ENCODE peak calls at places on chromosomes 2 and 18, in nine cellular contexts. One of them, this sample, is unnamed.

GRCh38 chr2:213266421-213266820 is 17.8 kb upstream of the SPAG16 start:
- DNase-seq in CD4-positive, alpha-beta memory T cell: no peak
- DNase-seq in A549: no peak
- DNase-seq in fibroblast of the aortic adventitia: no peak
- DNase-seq in foreskin fibroblast: no peak
- DNase-seq in endodermal cell: peak; percentile 58
- DNase-seq in mucosa of descending colon: no peak
- DNase-seq in neuronal stem cell: no peak
- DNase-seq in lower lobe of right lung: no peak
- DNase-seq in this sample: no peak

GRCh38 chr18:24995056-24995455 is 356.9 kb downstream of the ZNF521 start:
- DNase-seq in CD4-positive, alpha-beta memory T cell: no peak
- DNase-seq in A549: no peak
- DNase-seq in fibroblast of the aortic adventitia: peak; percentile 11
- DNase-seq in foreskin fibroblast: peak; percentile 82
- DNase-seq in endodermal cell: no peak
- DNase-seq in mucosa of descending colon: no peak
- DNase-seq in neuronal stem cell: no peak
- DNase-seq in lower lobe of right lung: no peak
- DNase-seq in this sample: no peak

GRCh38 chr18:45456076-45457066 is 158.9 kb upstream of the SLC14A2 start:
- DNase-seq in CD4-positive, alpha-beta memory T cell: no peak
- DNase-seq in A549: no peak
- DNase-seq in fibroblast of the aortic adventitia: no peak
- DNase-seq in foreskin fibroblast: peak; percentile 3
- DNase-seq in endodermal cell: no peak
- DNase-seq in mucosa of descending colon: no peak
- DNase-seq in neuronal stem cell: no peak
- DNase-seq in lower lobe of right lung: no peak
- DNase-seq in this sample: no peak

GRCh38 chr2:166314022-166314759 is 61.6 kb downstream of the SCN9A start:
- DNase-seq in CD4-positive, alpha-beta memory T cell: no peak
- DNase-seq in A549: no peak
- DNase-seq in fibroblast of the aortic adventitia: peak; percentile 77
- DNase-seq in foreskin fibroblast: peak; percentile 86
- DNase-seq in endodermal cell: no peak
- DNase-seq in mucosa of descending colon: no peak
- DNase-seq in neuronal stem cell: no peak
- DNase-seq in lower lobe of right lung: no peak
- DNase-seq in this sample: no peak

GRCh38 chr2:158539176-158539895 is 82.6 kb downstream of the PKP4 start:
- DNase-seq in CD4-positive, alpha-beta memory T cell: no peak
- DNase-seq in A549: no peak
- DNase-seq in fibroblast of the aortic adventitia: peak; percentile 86
- DNase-seq in foreskin fibroblast: peak; percentile 84
- DNase-seq in endodermal cell: no peak
- DNase-seq in mucosa of descending colon: peak; percentile 77
- DNase-seq in neuronal stem cell: no peak
- DNase-seq in lower lobe of right lung: no peak
- DNase-seq in this sample: no peak

GRCh38 chr2:38269421-38269820 is 107.7 kb downstream of the ATL2 start:
- DNase-seq in CD4-positive, alpha-beta memory T cell: no peak
- DNase-seq in A549: no peak
- DNase-seq in fibroblast of the aortic adventitia: no peak
- DNase-seq in foreskin fibroblast: no peak
- DNase-seq in endodermal cell: no peak
- DNase-seq in mucosa of descending colon: no peak
- DNase-seq in neuronal stem cell: no peak
- DNase-seq in lower lobe of right lung: no peak
- DNase-seq in this sample: no peak

GRCh38 chr18:50879302-50880107 is 587 bp downstream of the ME2 start:
- DNase-seq in CD4-positive, alpha-beta memory T cell: peak; percentile 49
- DNase-seq in A549: no peak
- DNase-seq in fibroblast of the aortic adventitia: peak; percentile 57
- DNase-seq in foreskin fibroblast: peak; percentile 65
- DNase-seq in endodermal cell: peak; percentile 82
- DNase-seq in mucosa of descending colon: peak; percentile 55
- DNase-seq in neuronal stem cell: peak; percentile 31
- DNase-seq in lower lobe of right lung: peak; percentile 71
- DNase-seq in this sample: peak; percentile 32

GRCh38 chr18:27377251-27377650 is 192.1 kb upstream of the CHST9 start:
- DNase-seq in CD4-positive, alpha-beta memory T cell: no peak
- DNase-seq in A549: no peak
- DNase-seq in fibroblast of the aortic adventitia: no peak
- DNase-seq in foreskin fibroblast: no peak
- DNase-seq in endodermal cell: no peak
- DNase-seq in mucosa of descending colon: no peak
- DNase-seq in neuronal stem cell: no peak
- DNase-seq in lower lobe of right lung: no peak
- DNase-seq in this sample: no peak

GRCh38 chr2:109478906-109479493 is 134.8 kb downstream of the SEPTIN10 start:
- DNase-seq in CD4-positive, alpha-beta memory T cell: no peak
- DNase-seq in A549: no peak
- DNase-seq in fibroblast of the aortic adventitia: no peak
- DNase-seq in foreskin fibroblast: no peak
- DNase-seq in endodermal cell: no peak
- DNase-seq in mucosa of descending colon: no peak
- DNase-seq in neuronal stem cell: no peak
- DNase-seq in lower lobe of right lung: peak; percentile 26
- DNase-seq in this sample: no peak

GRCh38 chr2:109479804-109480203 is 134.0 kb downstream of the SEPTIN10 start:
- DNase-seq in CD4-positive, alpha-beta memory T cell: no peak
- DNase-seq in A549: no peak
- DNase-seq in fibroblast of the aortic adventitia: no peak
- DNase-seq in foreskin fibroblast: no peak
- DNase-seq in endodermal cell: no peak
- DNase-seq in mucosa of descending colon: no peak
- DNase-seq in neuronal stem cell: no peak
- DNase-seq in lower lobe of right lung: peak; percentile 28
- DNase-seq in this sample: no peak

GRCh38 chr2:109481599-109481998 is 132.2 kb downstream of the SEPTIN10 start:
- DNase-seq in CD4-positive, alpha-beta memory T cell: no peak
- DNase-seq in A549: no peak
- DNase-seq in fibroblast of the aortic adventitia: no peak
- DNase-seq in foreskin fibroblast: no peak
- DNase-seq in endodermal cell: no peak
- DNase-seq in mucosa of descending colon: no peak
- DNase-seq in neuronal stem cell: no peak
- DNase-seq in lower lobe of right lung: peak; percentile 22
- DNase-seq in this sample: no peak

GRCh38 chr2:109481196-109481555 is 132.6 kb downstream of the SEPTIN10 start:
- DNase-seq in CD4-positive, alpha-beta memory T cell: no peak
- DNase-seq in A549: no peak
- DNase-seq in fibroblast of the aortic adventitia: no peak
- DNase-seq in foreskin fibroblast: no peak
- DNase-seq in endodermal cell: no peak
- DNase-seq in mucosa of descending colon: peak; percentile 86
- DNase-seq in neuronal stem cell: no peak
- DNase-seq in lower lobe of right lung: peak; percentile 56
- DNase-seq in this sample: no peak

DNA sequence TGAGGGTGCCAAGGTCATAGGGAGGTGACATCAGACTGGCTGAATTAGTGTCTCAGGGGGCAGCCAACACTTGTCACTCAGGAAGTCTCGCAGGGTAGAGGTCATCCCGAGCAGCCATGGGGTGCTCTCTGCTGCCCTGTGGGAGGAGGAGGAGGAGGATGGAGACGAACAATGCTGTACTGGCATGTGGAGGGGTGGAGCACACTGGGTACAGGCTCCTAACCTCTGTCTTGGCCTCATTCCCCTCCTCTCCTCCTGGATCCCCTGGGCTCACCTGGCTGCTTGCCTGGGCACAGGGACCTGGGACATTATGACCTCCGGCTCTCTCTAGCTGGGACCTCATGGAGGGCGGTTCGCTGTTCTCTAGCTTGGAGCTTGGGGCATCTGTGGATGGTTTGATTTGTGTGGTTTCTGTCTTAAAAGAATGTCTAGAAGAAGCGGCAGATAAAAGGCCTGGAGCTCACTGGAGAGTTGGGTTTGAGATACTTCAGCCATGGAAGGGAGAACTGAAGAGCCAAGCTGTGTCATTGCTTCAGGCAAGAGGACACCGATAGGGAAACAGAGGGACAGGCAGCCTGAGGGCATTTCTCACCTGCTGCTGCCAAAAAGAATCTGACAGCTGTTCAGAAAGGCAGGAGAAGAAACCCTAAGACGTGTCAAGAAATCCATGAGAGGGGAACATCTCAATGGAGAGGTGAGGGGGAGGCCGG is 133.1 kb downstream of the SEPTIN10 start:
- DNase-seq in CD4-positive, alpha-beta memory T cell: no peak
- DNase-seq in A549: no peak
- DNase-seq in fibroblast of the aortic adventitia: no peak
- DNase-seq in foreskin fibroblast: no peak
- DNase-seq in endodermal cell: no peak
- DNase-seq in mucosa of descending colon: no peak
- DNase-seq in neuronal stem cell: no peak
- DNase-seq in lower lobe of right lung: peak; percentile 35
- DNase-seq in this sample: no peak
- H3K4me3 ChIP-seq in CD4-positive, alpha-beta memory T cell: no peak overlapping the region
- H3K4me3 ChIP-seq in A549: no peak overlapping the region
- H3K4me3 ChIP-seq in fibroblast of the aortic adventitia: no peak overlapping the region
- H3K4me3 ChIP-seq in foreskin fibroblast: no peak overlapping the region
- H3K4me3 ChIP-seq in endodermal cell: no peak overlapping the region
- H3K4me3 ChIP-seq in mucosa of descending colon: no peak overlapping the region
- H3K4me3 ChIP-seq in neuronal stem cell: no peak overlapping the region
- H3K4me3 ChIP-seq in lower lobe of right lung: no peak overlapping the region
- H3K4me3 ChIP-seq in this sample: no peak overlapping the region

GRCh38 chr2:26245231-26245732 is 543 bp downstream of the HADHB start:
- DNase-seq in CD4-positive, alpha-beta memory T cell: peak; percentile 62
- DNase-seq in A549: peak; percentile 21
- DNase-seq in fibroblast of the aortic adventitia: no peak
- DNase-seq in foreskin fibroblast: peak; percentile 55
- DNase-seq in endodermal cell: peak; percentile 79
- DNase-seq in mucosa of descending colon: peak; percentile 77
- DNase-seq in neuronal stem cell: peak; percentile 30
- DNase-seq in lower lobe of right lung: peak; percentile 60
- DNase-seq in this sample: no peak

GRCh38 chr2:26244479-26245230 is at the start of the genes HADHA and HADHB:
- DNase-seq in CD4-positive, alpha-beta memory T cell: peak; percentile 90
- DNase-seq in A549: peak; percentile 81
- DNase-seq in fibroblast of the aortic adventitia: peak; percentile 91
- DNase-seq in foreskin fibroblast: peak; percentile 96
- DNase-seq in endodermal cell: peak; percentile 98
- DNase-seq in mucosa of descending colon: peak; percentile 92
- DNase-seq in neuronal stem cell: peak; percentile 83
- DNase-seq in lower lobe of right lung: peak; percentile 94
- DNase-seq in this sample: peak; percentile 87

GRCh38 chr2:26238301-26238958 is 6.0 kb downstream of the HADHA start:
- DNase-seq in CD4-positive, alpha-beta memory T cell: no peak
- DNase-seq in A549: no peak
- DNase-seq in fibroblast of the aortic adventitia: peak; percentile 15
- DNase-seq in foreskin fibroblast: peak; percentile 65
- DNase-seq in endodermal cell: no peak
- DNase-seq in mucosa of descending colon: no peak
- DNase-seq in neuronal stem cell: no peak
- DNase-seq in lower lobe of right lung: no peak
- DNase-seq in this sample: no peak

GRCh38 chr2:26243643-26244478 is 571 bp downstream of the HADHA start:
- DNase-seq in CD4-positive, alpha-beta memory T cell: peak; percentile 22
- DNase-seq in A549: peak; percentile 19
- DNase-seq in fibroblast of the aortic adventitia: peak; percentile 50
- DNase-seq in foreskin fibroblast: peak; percentile 49
- DNase-seq in endodermal cell: no peak
- DNase-seq in mucosa of descending colon: no peak
- DNase-seq in neuronal stem cell: peak; percentile 37
- DNase-seq in lower lobe of right lung: no peak
- DNase-seq in this sample: no peak

GRCh38 chr2:26241928-26242436 is 2.5 kb downstream of the HADHA start:
- DNase-seq in CD4-positive, alpha-beta memory T cell: no peak
- DNase-seq in A549: no peak
- DNase-seq in fibroblast of the aortic adventitia: no peak
- DNase-seq in foreskin fibroblast: no peak
- DNase-seq in endodermal cell: no peak
- DNase-seq in mucosa of descending colon: no peak
- DNase-seq in neuronal stem cell: no peak
- DNase-seq in lower lobe of right lung: no peak
- DNase-seq in this sample: no peak
- H3K4me3 ChIP-seq in CD4-positive, alpha-beta memory T cell: no peak overlapping the region
- H3K4me3 ChIP-seq in A549: peak overlapping the region; percentile 74
- H3K4me3 ChIP-seq in fibroblast of the aortic adventitia: no peak overlapping the region
- H3K4me3 ChIP-seq in foreskin fibroblast: peak overlapping the region; percentile 93
- H3K4me3 ChIP-seq in endodermal cell: peak overlapping the region; percentile 90
- H3K4me3 ChIP-seq in mucosa of descending colon: no peak overlapping the region
- H3K4me3 ChIP-seq in neuronal stem cell: no peak overlapping the region
- H3K4me3 ChIP-seq in lower lobe of right lung: no peak overlapping the region
- H3K4me3 ChIP-seq in this sample: no peak overlapping the region

DNA sequence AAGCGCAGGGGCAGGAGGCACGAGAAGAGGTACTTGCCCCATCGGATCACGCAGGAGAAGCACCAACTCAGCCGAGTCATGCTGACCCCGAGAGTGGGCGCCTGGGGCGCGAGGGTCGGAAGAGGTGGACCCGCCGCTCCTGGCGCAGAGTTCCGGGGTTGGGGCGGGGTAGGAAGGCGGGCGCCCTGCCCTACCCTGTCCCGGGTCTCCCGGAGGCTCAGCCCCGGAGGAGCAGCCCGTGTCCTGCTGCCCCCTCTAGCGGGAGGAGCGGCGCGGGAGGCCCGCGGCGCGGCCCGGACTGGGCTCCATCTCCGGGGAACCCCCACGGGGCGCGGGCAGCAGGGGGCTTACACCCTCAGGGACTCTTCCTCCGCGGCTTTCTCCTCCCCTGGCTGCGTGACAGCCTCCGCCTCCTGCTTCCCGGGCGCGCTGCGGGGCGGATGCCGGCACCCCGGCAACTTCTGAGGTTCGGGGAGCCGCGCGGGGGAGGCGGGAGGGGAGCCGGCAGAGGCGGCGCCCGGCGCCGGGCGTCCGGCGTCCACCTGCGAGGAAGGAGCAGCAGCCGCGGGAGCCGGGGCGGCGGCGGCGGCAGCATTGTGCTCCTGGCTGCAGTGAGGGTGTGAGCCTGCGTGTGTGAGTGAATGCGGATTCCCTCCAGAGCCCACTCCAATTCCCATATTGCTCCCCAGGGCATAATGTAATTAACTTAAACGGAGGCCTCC is 7.5 kb upstream of the TNS1 start:
- DNase-seq in CD4-positive, alpha-beta memory T cell: peak; percentile 25
- DNase-seq in A549: peak; percentile 90
- DNase-seq in fibroblast of the aortic adventitia: no peak
- DNase-seq in foreskin fibroblast: peak; percentile 84
- DNase-seq in endodermal cell: peak; percentile 83
- DNase-seq in mucosa of descending colon: peak; percentile 32
- DNase-seq in neuronal stem cell: peak; percentile 51
- DNase-seq in lower lobe of right lung: peak; percentile 58
- DNase-seq in this sample: peak; percentile 48
- H3K4me3 ChIP-seq in CD4-positive, alpha-beta memory T cell: no peak overlapping the region
- H3K4me3 ChIP-seq in A549: peak overlapping the region; percentile 61
- H3K4me3 ChIP-seq in fibroblast of the aortic adventitia: peak overlapping the region; percentile 80
- H3K4me3 ChIP-seq in foreskin fibroblast: peak overlapping the region; percentile 72
- H3K4me3 ChIP-seq in endodermal cell: peak overlapping the region; percentile 71
- H3K4me3 ChIP-seq in mucosa of descending colon: no peak overlapping the region
- H3K4me3 ChIP-seq in neuronal stem cell: no peak overlapping the region
- H3K4me3 ChIP-seq in lower lobe of right lung: peak overlapping the region; percentile 57
- H3K4me3 ChIP-seq in this sample: peak overlapping the region; percentile 46

GRCh38 chr2:11421863-11422490 is 44.0 kb downstream of the E2F6 start:
- DNase-seq in CD4-positive, alpha-beta memory T cell: no peak
- DNase-seq in A549: no peak
- DNase-seq in fibroblast of the aortic adventitia: no peak
- DNase-seq in foreskin fibroblast: no peak
- DNase-seq in endodermal cell: no peak
- DNase-seq in mucosa of descending colon: no peak
- DNase-seq in neuronal stem cell: no peak
- DNase-seq in lower lobe of right lung: no peak
- DNase-seq in this sample: no peak

GRCh38 chr2:11417946-11418585 is 47.9 kb downstream of the E2F6 start:
- DNase-seq in CD4-positive, alpha-beta memory T cell: no peak
- DNase-seq in A549: peak; percentile 47
- DNase-seq in fibroblast of the aortic adventitia: no peak
- DNase-seq in foreskin fibroblast: peak; percentile 27
- DNase-seq in endodermal cell: peak; percentile 70
- DNase-seq in mucosa of descending colon: peak; percentile 60
- DNase-seq in neuronal stem cell: no peak
- DNase-seq in lower lobe of right lung: no peak
- DNase-seq in this sample: no peak

GRCh38 chr2:11420671-11421070 is 45.3 kb downstream of the E2F6 start:
- DNase-seq in CD4-positive, alpha-beta memory T cell: no peak
- DNase-seq in A549: no peak
- DNase-seq in fibroblast of the aortic adventitia: no peak
- DNase-seq in foreskin fibroblast: no peak
- DNase-seq in endodermal cell: no peak
- DNase-seq in mucosa of descending colon: no peak
- DNase-seq in neuronal stem cell: no peak
- DNase-seq in lower lobe of right lung: no peak
- DNase-seq in this sample: no peak

GRCh38 chr2:11420190-11420589 is 45.8 kb downstream of the E2F6 start:
- DNase-seq in CD4-positive, alpha-beta memory T cell: no peak
- DNase-seq in A549: no peak
- DNase-seq in fibroblast of the aortic adventitia: no peak
- DNase-seq in foreskin fibroblast: peak; percentile 30
- DNase-seq in endodermal cell: no peak
- DNase-seq in mucosa of descending colon: no peak
- DNase-seq in neuronal stem cell: no peak
- DNase-seq in lower lobe of right lung: no peak
- DNase-seq in this sample: no peak

DNA sequence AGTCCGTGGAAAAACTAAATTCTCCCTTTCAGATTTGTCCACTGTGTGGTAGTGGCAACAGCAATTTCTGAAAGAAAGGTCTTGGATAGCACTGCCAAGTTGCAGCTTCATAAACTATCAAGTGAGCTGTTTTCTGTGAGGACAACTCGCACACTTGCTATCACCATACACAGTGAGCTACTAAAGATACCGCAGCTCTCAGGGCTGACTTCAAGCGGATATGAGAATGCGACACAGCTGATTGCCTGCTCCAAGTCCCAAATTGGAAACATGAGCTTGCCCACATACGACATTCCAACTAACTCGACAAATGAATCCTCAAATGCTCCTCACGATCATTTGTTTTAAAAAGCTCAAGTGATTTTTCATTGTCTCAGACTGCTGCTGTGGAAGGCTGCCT is 46.2 kb downstream of the E2F6 start:
- DNase-seq in CD4-positive, alpha-beta memory T cell: no peak
- DNase-seq in A549: no peak
- DNase-seq in fibroblast of the aortic adventitia: peak; percentile 40
- DNase-seq in foreskin fibroblast: peak; percentile 81
- DNase-seq in endodermal cell: no peak
- DNase-seq in mucosa of descending colon: no peak
- DNase-seq in neuronal stem cell: no peak
- DNase-seq in lower lobe of right lung: no peak
- DNase-seq in this sample: no peak
- H3K4me3 ChIP-seq in CD4-positive, alpha-beta memory T cell: no peak overlapping the region
- H3K4me3 ChIP-seq in A549: no peak overlapping the region
- H3K4me3 ChIP-seq in fibroblast of the aortic adventitia: no peak overlapping the region
- H3K4me3 ChIP-seq in foreskin fibroblast: peak overlapping the region; percentile 33
- H3K4me3 ChIP-seq in endodermal cell: no peak overlapping the region
- H3K4me3 ChIP-seq in mucosa of descending colon: no peak overlapping the region
- H3K4me3 ChIP-seq in neuronal stem cell: no peak overlapping the region
- H3K4me3 ChIP-seq in lower lobe of right lung: no peak overlapping the region
- H3K4me3 ChIP-seq in this sample: no peak overlapping the region